ENCODE peak calls at places on chromosomes 16 and 17, in nine cellular contexts. S, K, T, Y, U, A, H, N and F are unnamed samples.

GRCh38 chr16:11134722-11135121 is 121.3 kb downstream of the SOCS1 start:
- DNase-seq in S (no peak), A (no peak), H (no peak), N (no peak), K (no peak), Y (no peak), U (no peak), T (no peak), F (no peak)

GRCh38 chr17:14715531-14715930 is 414.6 kb downstream of the HS3ST3B1 start:
- DNase-seq in H (no peak), T (no peak), N (no peak), Y (no peak), S (no peak), K (no peak), A (no peak), U (no peak), F (no peak)

GRCh38 chr16:20611975-20612471 is 35.9 kb upstream of the ACSM2B start:
- DNase-seq in N (peak; percentile 95), U (no peak), S (peak; percentile 21), A (no peak), Y (no peak), K (no peak), T (no peak), H (no peak), F (no peak)

GRCh38 chr17:1147664-1148063 is 32.1 kb downstream of the ABR start:
- DNase-seq in U (no peak), S (peak; percentile 63), T (peak; percentile 43), Y (peak; percentile 38), A (peak; percentile 88), N (peak; percentile 59), H (peak; percentile 60), K (no peak), F (peak; percentile 81)

GRCh38 chr17:60134396-60135159 is 15.2 kb upstream of the CA4 start:
- DNase-seq in H (no peak), Y (no peak), N (peak; percentile 11), K (no peak), A (no peak), U (no peak), T (peak; percentile 67), S (peak; percentile 46), F (no peak)

GRCh38 chr17:64103751-64104364 is 26.1 kb downstream of the ERN1 start:
- DNase-seq in Y (no peak), T (peak; percentile 61), A (no peak), U (no peak), H (no peak), N (no peak), K (no peak), S (no peak), F (peak; percentile 60)

GRCh38 chr16:52861614-52862022 is 191.1 kb downstream of the CHD9NB start:
- DNase-seq in K (no peak), T (no peak), H (peak; percentile 3), A (peak; percentile 23), Y (no peak), N (no peak), S (no peak), U (no peak), F (no peak)

GRCh38 chr17:38600416-38600815 is 5.3 kb downstream of the SRCIN1 start:
- DNase-seq in U (no peak), K (no peak), H (no peak), T (no peak), A (no peak), Y (no peak), N (no peak), S (no peak), F (no peak)

GRCh38 chr16:30805370-30806169 is 18.6 kb upstream of the ZNF629 start:
- DNase-seq in H (no peak), S (peak; percentile 91), N (peak; percentile 90), A (peak; percentile 88), T (peak; percentile 74), U (peak; percentile 51), K (peak; percentile 69), Y (peak; percentile 77), F (peak; percentile 88)

GRCh38 chr17:50689956-50690886 is 17.5 kb downstream of the ANKRD40 start:
- DNase-seq in U (no peak), A (peak; percentile 69), S (peak; percentile 69), Y (no peak), H (no peak), K (no peak), N (no peak), T (no peak), F (no peak)

GRCh38 chr16:56357291-56357764 is 68.0 kb downstream of the AMFR start:
- DNase-seq in T (peak; percentile 63), A (no peak), Y (no peak), N (peak; percentile 19), U (no peak), S (peak; percentile 14), K (no peak), H (no peak), F (peak; percentile 51)

GRCh38 chr17:44077595-44077909 is 7.0 kb downstream of the G6PC3 start:
- DNase-seq in S (no peak), T (no peak), N (no peak), K (no peak), Y (no peak), A (no peak), H (no peak), U (no peak), F (no peak)
- TF ChIP-seq POLR2A in S (no peak), T (no peak), N (no peak), K (no peak), Y (no peak), A (no peak), H (no peak), U (no peak), F (no peak)

GRCh38 chr16:25065899-25066298 is 45.6 kb upstream of the LCMT1 start:
- DNase-seq in H (no peak), U (peak; percentile 40), T (no peak), S (no peak), A (no peak), N (no peak), Y (no peak), K (no peak), F (no peak)

GRCh38 chr16:25063102-25063501 is 47.9 kb upstream of the ARHGAP17 start:
- DNase-seq in T (no peak), S (no peak), U (no peak), K (no peak), A (no peak), N (no peak), Y (no peak), H (no peak), F (no peak)

GRCh38 chr16:25063865-25064264 is 47.7 kb upstream of the LCMT1 start:
- DNase-seq in A (no peak), Y (no peak), U (no peak), H (no peak), T (peak; percentile 74), K (no peak), S (peak; percentile 95), N (no peak), F (no peak)

GRCh38 chr16:25064967-25065366 is 46.6 kb upstream of the LCMT1 start:
- DNase-seq in U (no peak), K (no peak), T (peak; percentile 9), H (no peak), A (no peak), S (peak; percentile 87), N (peak; percentile 26), Y (no peak), F (no peak)

DNA sequence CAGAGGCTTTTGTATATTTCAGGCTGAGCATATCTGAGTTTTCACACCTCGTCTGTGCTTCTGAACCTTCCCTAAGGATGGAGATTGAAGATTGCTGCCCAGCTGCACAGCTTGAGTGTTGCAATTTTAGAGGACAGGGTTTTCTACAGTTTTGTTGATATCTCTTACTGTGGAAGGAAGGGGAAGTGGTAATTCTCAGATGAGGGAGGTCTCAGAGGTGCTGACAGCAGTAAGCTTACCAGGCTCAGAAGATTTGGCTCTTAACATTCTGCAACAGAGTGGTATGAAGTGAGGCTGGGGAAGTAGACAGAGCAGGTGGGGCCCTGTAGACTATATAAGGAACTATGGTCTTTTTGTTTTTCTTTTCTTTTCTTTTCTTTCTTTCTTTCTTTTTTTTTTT is 45.8 kb upstream of the ARHGAP17 start:
- DNase-seq in Y (no peak), T (peak; percentile 31), S (no peak), A (no peak), K (no peak), U (no peak), N (no peak), H (no peak), F (no peak)
- TF ChIP-seq POLR2A in Y (no peak), T (no peak), S (no peak), A (no peak), K (no peak), U (no peak), N (no peak), H (no peak), F (no peak)

GRCh38 chr17:6908807-6909206 is 77.3 kb upstream of the TEKT1 start:
- DNase-seq in A (no peak), Y (no peak), T (no peak), S (no peak), H (no peak), K (no peak), U (no peak), N (no peak), F (no peak)

GRCh38 chr17:6913608-6914443 is 82.0 kb upstream of the ALOX12 start:
- DNase-seq in U (peak; percentile 62), N (peak; percentile 46), Y (peak; percentile 74), S (peak; percentile 77), T (peak; percentile 42), K (peak; percentile 84), A (peak; percentile 57), H (peak; percentile 34), F (peak; percentile 51)

GRCh38 chr17:6914711-6915110 is 81.1 kb upstream of the ALOX12 start:
- DNase-seq in Y (no peak), N (no peak), H (no peak), K (no peak), A (no peak), T (peak; percentile 7), S (peak; percentile 5), U (no peak), F (peak; percentile 23)

GRCh38 chr17:6912110-6913051 is 80.9 kb upstream of the TEKT1 start:
- DNase-seq in S (no peak), U (no peak), A (no peak), T (no peak), H (no peak), Y (no peak), K (no peak), N (no peak), F (no peak)

DNA sequence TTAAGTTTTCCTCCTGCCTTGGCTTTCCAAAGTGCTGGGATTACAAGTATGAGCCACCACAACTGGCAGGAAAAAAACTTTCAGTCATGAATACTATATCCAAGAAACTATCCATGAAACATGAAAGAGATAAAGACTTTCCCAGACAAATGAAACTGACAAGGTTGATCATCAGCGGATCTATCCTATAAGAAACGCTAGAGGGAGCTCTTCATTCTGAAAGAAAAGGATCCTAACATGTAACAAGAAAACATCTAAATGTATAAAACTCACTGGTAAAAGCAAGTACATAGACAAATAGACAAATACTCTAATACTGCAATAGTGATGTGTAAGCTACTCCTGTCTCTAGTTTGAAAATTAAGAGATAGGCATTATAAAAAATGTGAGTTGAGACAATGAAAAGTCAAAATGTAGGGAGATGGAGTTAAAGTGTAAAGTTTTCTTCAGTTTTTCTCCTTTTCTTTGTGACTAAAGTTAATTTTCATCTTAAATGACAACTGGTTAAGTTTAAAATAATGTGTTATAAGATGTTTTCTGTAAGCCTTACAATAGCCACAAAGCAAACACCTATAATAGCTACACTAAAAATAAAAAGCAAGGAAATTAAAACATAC is 79.6 kb upstream of the TEKT1 start:
- DNase-seq in U (no peak), K (no peak), N (no peak), S (no peak), A (peak; percentile 60), T (peak; percentile 57), Y (no peak), H (no peak), F (peak; percentile 28)
- TF ChIP-seq POLR2A in U (no peak), K (no peak), N (no peak), S (no peak), A (no peak), T (no peak), Y (no peak), H (no peak), F (no peak)

GRCh38 chr17:48617515-48618365 is 2.6 kb upstream of the HOXB8 start:
- DNase-seq in A (no peak), S (no peak), H (no peak), N (no peak), Y (no peak), K (no peak), T (no peak), U (no peak), F (no peak)
- TF ChIP-seq POLR2A in A (no peak), S (no peak), H (no peak), N (no peak), Y (no peak), K (no peak), T (no peak), U (no peak), F (no peak)